ENCODE peak calls at places on chromosomes 5 and 9, in six cellular contexts. One of them, this sample, is unnamed.
A peak's percentile ranks its signal among the peaks of the same experiment; 100 is the strongest.

GRCh38 chr9:106892632-106893031 is 29.7 kb downstream of the ZNF462 start:
- DNase-seq in activated T-helper 1 cell treated with anti-CD3 and anti-CD28 coated beads, Interleukin-12 subunit alpha, Interleukin-12 subunit beta, Interleukin-2, Interleukin-4 antibody, amounts not matched to agents 30 ng/mL and 10 ng/mL and 1 ng/mL, durations not matched to agents 14 hours and 24 hours and 36 hours: no peak
- DNase-seq in choroid plexus epithelial cell: peak; percentile 98
- DNase-seq in activated T-cell treated with anti-CD3 and anti-CD28 coated beads for 48 hours: no peak
- DNase-seq in progenitor cell of endocrine pancreas: no peak
- DNase-seq in GM13976: no peak
- DNase-seq in this sample: no peak

GRCh38 chr5:74641014-74641777 is 668 bp upstream of the ENC1 start:
- DNase-seq in activated T-helper 1 cell treated with anti-CD3 and anti-CD28 coated beads, Interleukin-12 subunit alpha, Interleukin-12 subunit beta, Interleukin-2, Interleukin-4 antibody, amounts not matched to agents 30 ng/mL and 10 ng/mL and 1 ng/mL, durations not matched to agents 14 hours and 24 hours and 36 hours: peak; percentile 23
- DNase-seq in choroid plexus epithelial cell: peak; percentile 80
- DNase-seq in activated T-cell treated with anti-CD3 and anti-CD28 coated beads for 48 hours: peak; percentile 36
- DNase-seq in progenitor cell of endocrine pancreas: peak; percentile 65
- DNase-seq in GM13976: peak; percentile 46
- DNase-seq in this sample: peak; percentile 53

GRCh38 chr5:122063836-122064235 is 14.2 kb downstream of the LOX start:
- DNase-seq in activated T-helper 1 cell treated with anti-CD3 and anti-CD28 coated beads, Interleukin-12 subunit alpha, Interleukin-12 subunit beta, Interleukin-2, Interleukin-4 antibody, amounts not matched to agents 30 ng/mL and 10 ng/mL and 1 ng/mL, durations not matched to agents 14 hours and 24 hours and 36 hours: no peak
- DNase-seq in choroid plexus epithelial cell: peak; percentile 57
- DNase-seq in activated T-cell treated with anti-CD3 and anti-CD28 coated beads for 48 hours: no peak
- DNase-seq in progenitor cell of endocrine pancreas: no peak
- DNase-seq in GM13976: no peak
- DNase-seq in this sample: no peak

GRCh38 chr9:13173553-13173952 is 105.9 kb downstream of the MPDZ start:
- DNase-seq in activated T-helper 1 cell treated with anti-CD3 and anti-CD28 coated beads, Interleukin-12 subunit alpha, Interleukin-12 subunit beta, Interleukin-2, Interleukin-4 antibody, amounts not matched to agents 30 ng/mL and 10 ng/mL and 1 ng/mL, durations not matched to agents 14 hours and 24 hours and 36 hours: no peak
- DNase-seq in choroid plexus epithelial cell: no peak
- DNase-seq in activated T-cell treated with anti-CD3 and anti-CD28 coated beads for 48 hours: no peak
- DNase-seq in progenitor cell of endocrine pancreas: no peak
- DNase-seq in GM13976: no peak
- DNase-seq in this sample: no peak

GRCh38 chr5:43416233-43416987 is 4.2 kb upstream of the CCL28 start:
- DNase-seq in activated T-helper 1 cell treated with anti-CD3 and anti-CD28 coated beads, Interleukin-12 subunit alpha, Interleukin-12 subunit beta, Interleukin-2, Interleukin-4 antibody, amounts not matched to agents 30 ng/mL and 10 ng/mL and 1 ng/mL, durations not matched to agents 14 hours and 24 hours and 36 hours: no peak
- DNase-seq in choroid plexus epithelial cell: no peak
- DNase-seq in activated T-cell treated with anti-CD3 and anti-CD28 coated beads for 48 hours: no peak
- DNase-seq in progenitor cell of endocrine pancreas: no peak
- DNase-seq in GM13976: no peak
- DNase-seq in this sample: no peak

GRCh38 chr9:137534256-137535119 is 15.7 kb downstream of the PNPLA7 start:
- DNase-seq in activated T-helper 1 cell treated with anti-CD3 and anti-CD28 coated beads, Interleukin-12 subunit alpha, Interleukin-12 subunit beta, Interleukin-2, Interleukin-4 antibody, amounts not matched to agents 30 ng/mL and 10 ng/mL and 1 ng/mL, durations not matched to agents 14 hours and 24 hours and 36 hours: no peak
- DNase-seq in choroid plexus epithelial cell: peak; percentile 85
- DNase-seq in activated T-cell treated with anti-CD3 and anti-CD28 coated beads for 48 hours: no peak
- DNase-seq in progenitor cell of endocrine pancreas: no peak
- DNase-seq in GM13976: peak; percentile 73
- DNase-seq in this sample: no peak

GRCh38 chr5:67146574-67146973 is 50.0 kb downstream of the CD180 start:
- DNase-seq in activated T-helper 1 cell treated with anti-CD3 and anti-CD28 coated beads, Interleukin-12 subunit alpha, Interleukin-12 subunit beta, Interleukin-2, Interleukin-4 antibody, amounts not matched to agents 30 ng/mL and 10 ng/mL and 1 ng/mL, durations not matched to agents 14 hours and 24 hours and 36 hours: no peak
- DNase-seq in choroid plexus epithelial cell: peak; percentile 42
- DNase-seq in activated T-cell treated with anti-CD3 and anti-CD28 coated beads for 48 hours: no peak
- DNase-seq in progenitor cell of endocrine pancreas: no peak
- DNase-seq in GM13976: no peak
- DNase-seq in this sample: no peak

GRCh38 chr9:115913666-115914065 is 239.9 kb upstream of the PAPPA start:
- DNase-seq in activated T-helper 1 cell treated with anti-CD3 and anti-CD28 coated beads, Interleukin-12 subunit alpha, Interleukin-12 subunit beta, Interleukin-2, Interleukin-4 antibody, amounts not matched to agents 30 ng/mL and 10 ng/mL and 1 ng/mL, durations not matched to agents 14 hours and 24 hours and 36 hours: no peak
- DNase-seq in choroid plexus epithelial cell: peak; percentile 79
- DNase-seq in activated T-cell treated with anti-CD3 and anti-CD28 coated beads for 48 hours: no peak
- DNase-seq in progenitor cell of endocrine pancreas: no peak
- DNase-seq in GM13976: no peak
- DNase-seq in this sample: no peak

GRCh38 chr5:93249651-93250289 is 331.2 kb downstream of the NR2F1-AS1 start:
- DNase-seq in activated T-helper 1 cell treated with anti-CD3 and anti-CD28 coated beads, Interleukin-12 subunit alpha, Interleukin-12 subunit beta, Interleukin-2, Interleukin-4 antibody, amounts not matched to agents 30 ng/mL and 10 ng/mL and 1 ng/mL, durations not matched to agents 14 hours and 24 hours and 36 hours: no peak
- DNase-seq in choroid plexus epithelial cell: peak; percentile 64
- DNase-seq in activated T-cell treated with anti-CD3 and anti-CD28 coated beads for 48 hours: no peak
- DNase-seq in progenitor cell of endocrine pancreas: no peak
- DNase-seq in GM13976: no peak
- DNase-seq in this sample: no peak

GRCh38 chr5:130337179-130337888 is 433.1 kb downstream of the CHSY3 start:
- DNase-seq in activated T-helper 1 cell treated with anti-CD3 and anti-CD28 coated beads, Interleukin-12 subunit alpha, Interleukin-12 subunit beta, Interleukin-2, Interleukin-4 antibody, amounts not matched to agents 30 ng/mL and 10 ng/mL and 1 ng/mL, durations not matched to agents 14 hours and 24 hours and 36 hours: no peak
- DNase-seq in choroid plexus epithelial cell: peak; percentile 84
- DNase-seq in activated T-cell treated with anti-CD3 and anti-CD28 coated beads for 48 hours: no peak
- DNase-seq in progenitor cell of endocrine pancreas: no peak
- DNase-seq in GM13976: no peak
- DNase-seq in this sample: no peak

GRCh38 chr5:149837680-149838269 is 106.8 kb downstream of the PDE6A start:
- DNase-seq in activated T-helper 1 cell treated with anti-CD3 and anti-CD28 coated beads, Interleukin-12 subunit alpha, Interleukin-12 subunit beta, Interleukin-2, Interleukin-4 antibody, amounts not matched to agents 30 ng/mL and 10 ng/mL and 1 ng/mL, durations not matched to agents 14 hours and 24 hours and 36 hours: no peak
- DNase-seq in choroid plexus epithelial cell: peak; percentile 80
- DNase-seq in activated T-cell treated with anti-CD3 and anti-CD28 coated beads for 48 hours: no peak
- DNase-seq in progenitor cell of endocrine pancreas: peak; percentile 43
- DNase-seq in GM13976: no peak
- DNase-seq in this sample: no peak

GRCh38 chr9:137384116-137384756 is 38.7 kb downstream of the EXD3 start:
- DNase-seq in activated T-helper 1 cell treated with anti-CD3 and anti-CD28 coated beads, Interleukin-12 subunit alpha, Interleukin-12 subunit beta, Interleukin-2, Interleukin-4 antibody, amounts not matched to agents 30 ng/mL and 10 ng/mL and 1 ng/mL, durations not matched to agents 14 hours and 24 hours and 36 hours: no peak
- DNase-seq in choroid plexus epithelial cell: no peak
- DNase-seq in activated T-cell treated with anti-CD3 and anti-CD28 coated beads for 48 hours: no peak
- DNase-seq in progenitor cell of endocrine pancreas: no peak
- DNase-seq in GM13976: no peak
- DNase-seq in this sample: no peak

GRCh38 chr9:84697494-84698114 is 28.1 kb downstream of the NTRK2 start:
- DNase-seq in activated T-helper 1 cell treated with anti-CD3 and anti-CD28 coated beads, Interleukin-12 subunit alpha, Interleukin-12 subunit beta, Interleukin-2, Interleukin-4 antibody, amounts not matched to agents 30 ng/mL and 10 ng/mL and 1 ng/mL, durations not matched to agents 14 hours and 24 hours and 36 hours: peak; percentile 24
- DNase-seq in choroid plexus epithelial cell: peak; percentile 39
- DNase-seq in activated T-cell treated with anti-CD3 and anti-CD28 coated beads for 48 hours: peak; percentile 36
- DNase-seq in progenitor cell of endocrine pancreas: peak; percentile 59
- DNase-seq in GM13976: peak; percentile 63
- DNase-seq in this sample: no peak

GRCh38 chr5:174991807-174992308 is 267.5 kb downstream of the MSX2 start:
- DNase-seq in activated T-helper 1 cell treated with anti-CD3 and anti-CD28 coated beads, Interleukin-12 subunit alpha, Interleukin-12 subunit beta, Interleukin-2, Interleukin-4 antibody, amounts not matched to agents 30 ng/mL and 10 ng/mL and 1 ng/mL, durations not matched to agents 14 hours and 24 hours and 36 hours: no peak
- DNase-seq in choroid plexus epithelial cell: no peak
- DNase-seq in activated T-cell treated with anti-CD3 and anti-CD28 coated beads for 48 hours: no peak
- DNase-seq in progenitor cell of endocrine pancreas: no peak
- DNase-seq in GM13976: no peak
- DNase-seq in this sample: no peak

GRCh38 chr5:156376751-156377150 is 49.8 kb downstream of the SGCD start:
- DNase-seq in activated T-helper 1 cell treated with anti-CD3 and anti-CD28 coated beads, Interleukin-12 subunit alpha, Interleukin-12 subunit beta, Interleukin-2, Interleukin-4 antibody, amounts not matched to agents 30 ng/mL and 10 ng/mL and 1 ng/mL, durations not matched to agents 14 hours and 24 hours and 36 hours: no peak
- DNase-seq in choroid plexus epithelial cell: no peak
- DNase-seq in activated T-cell treated with anti-CD3 and anti-CD28 coated beads for 48 hours: no peak
- DNase-seq in progenitor cell of endocrine pancreas: no peak
- DNase-seq in GM13976: no peak
- DNase-seq in this sample: no peak

GRCh38 chr5:146005723-146006122 is 69.3 kb downstream of the SH3RF2 start:
- DNase-seq in activated T-helper 1 cell treated with anti-CD3 and anti-CD28 coated beads, Interleukin-12 subunit alpha, Interleukin-12 subunit beta, Interleukin-2, Interleukin-4 antibody, amounts not matched to agents 30 ng/mL and 10 ng/mL and 1 ng/mL, durations not matched to agents 14 hours and 24 hours and 36 hours: no peak
- DNase-seq in choroid plexus epithelial cell: no peak
- DNase-seq in activated T-cell treated with anti-CD3 and anti-CD28 coated beads for 48 hours: no peak
- DNase-seq in progenitor cell of endocrine pancreas: no peak
- DNase-seq in GM13976: no peak
- DNase-seq in this sample: no peak

GRCh38 chr5:55113327-55113726 is 10.9 kb downstream of the GZMA start:
- DNase-seq in activated T-helper 1 cell treated with anti-CD3 and anti-CD28 coated beads, Interleukin-12 subunit alpha, Interleukin-12 subunit beta, Interleukin-2, Interleukin-4 antibody, amounts not matched to agents 30 ng/mL and 10 ng/mL and 1 ng/mL, durations not matched to agents 14 hours and 24 hours and 36 hours: no peak
- DNase-seq in choroid plexus epithelial cell: no peak
- DNase-seq in activated T-cell treated with anti-CD3 and anti-CD28 coated beads for 48 hours: no peak
- DNase-seq in progenitor cell of endocrine pancreas: no peak
- DNase-seq in GM13976: no peak
- DNase-seq in this sample: no peak

GRCh38 chr5:91224459-91224858 is 158.7 kb downstream of the ARRDC3 start:
- DNase-seq in activated T-helper 1 cell treated with anti-CD3 and anti-CD28 coated beads, Interleukin-12 subunit alpha, Interleukin-12 subunit beta, Interleukin-2, Interleukin-4 antibody, amounts not matched to agents 30 ng/mL and 10 ng/mL and 1 ng/mL, durations not matched to agents 14 hours and 24 hours and 36 hours: no peak
- DNase-seq in choroid plexus epithelial cell: peak; percentile 66
- DNase-seq in activated T-cell treated with anti-CD3 and anti-CD28 coated beads for 48 hours: no peak
- DNase-seq in progenitor cell of endocrine pancreas: no peak
- DNase-seq in GM13976: no peak
- DNase-seq in this sample: no peak

GRCh38 chr5:31048282-31048974 is 145.1 kb upstream of the CDH6 start:
- DNase-seq in activated T-helper 1 cell treated with anti-CD3 and anti-CD28 coated beads, Interleukin-12 subunit alpha, Interleukin-12 subunit beta, Interleukin-2, Interleukin-4 antibody, amounts not matched to agents 30 ng/mL and 10 ng/mL and 1 ng/mL, durations not matched to agents 14 hours and 24 hours and 36 hours: no peak
- DNase-seq in choroid plexus epithelial cell: peak; percentile 51
- DNase-seq in activated T-cell treated with anti-CD3 and anti-CD28 coated beads for 48 hours: no peak
- DNase-seq in progenitor cell of endocrine pancreas: no peak
- DNase-seq in GM13976: no peak
- DNase-seq in this sample: no peak

This sample was measured in nucleus accumbens.